ENCODE peak calls at places on chromosomes 13 and 19, in nine cellular contexts. C, Y, R, E, U, V, W, J and O are unnamed samples.

GRCh38 chr13:64369121-64369520 is 2861.0 kb downstream of the PCDH9 start:
- DNase-seq in C (no peak), Y (no peak), R (no peak), E (no peak), U (no peak), V (no peak), W (peak), J (no peak), O (peak)

GRCh38 chr13:77537302-77537919 is 1.9 kb downstream of the SCEL start:
- DNase-seq in C (no peak), Y (no peak), R (no peak), E (no peak), U (no peak), V (no peak), W (no peak), J (no peak), O (no peak)

GRCh38 chr19:1421958-1422305 is 14.5 kb downstream of the DAZAP1 start:
- DNase-seq in C (no peak), Y (no peak), R (no peak), E (no peak), U (peak), V (no peak), W (no peak), J (no peak), O (no peak)

GRCh38 chr19:33293255-33294057 is 8.9 kb downstream of the CEBPA start:
- DNase-seq in C (peak), Y (no peak), R (peak), E (peak), U (peak), V (peak), W (peak), J (no peak), O (peak)

GRCh38 chr19:8363803-8364771 is at the start of gene ANGPTL4:
- DNase-seq in C (peak), Y (peak), R (peak), E (peak), U (peak), V (peak), W (peak), J (peak), O (peak)

GRCh38 chr13:38202730-38203129 is 146.9 kb upstream of the UFM1 start:
- DNase-seq in C (no peak), Y (no peak), R (no peak), E (peak), U (no peak), V (no peak), W (peak), J (no peak), O (peak)

GRCh38 chr13:100497394-100497793 is 91.2 kb downstream of the GGACT start:
- DNase-seq in C (no peak), Y (no peak), R (no peak), E (no peak), U (no peak), V (peak), W (peak), J (no peak), O (peak)

GRCh38 chr13:67120872-67121531 is 109.1 kb downstream of the PCDH9 start:
- DNase-seq in C (no peak), Y (no peak), R (no peak), E (peak), U (no peak), V (no peak), W (no peak), J (no peak), O (peak)

GRCh38 chr13:46063292-46063691 is 10.7 kb upstream of the ZC3H13 start:
- DNase-seq in C (no peak), Y (no peak), R (no peak), E (no peak), U (no peak), V (no peak), W (no peak), J (no peak), O (no peak)

GRCh38 chr13:46575321-46575721 is 22.4 kb downstream of the LRCH1 start:
- DNase-seq in C (no peak), Y (no peak), R (no peak), E (no peak), U (no peak), V (no peak), W (peak), J (no peak), O (peak)

GRCh38 chr19:36420961-36421748 is 2.7 kb upstream of the ZFP82 start:
- DNase-seq in C (no peak), Y (no peak), R (no peak), E (peak), U (peak), V (peak), W (peak), J (peak), O (peak)

GRCh38 chr13:62544928-62545327 is 1129.3 kb upstream of the PCDH20 start:
- DNase-seq in C (no peak), Y (no peak), R (no peak), E (no peak), U (no peak), V (no peak), W (no peak), J (no peak), O (peak)

GRCh38 chr13:91482427-91482826 is 84.0 kb downstream of the GPC5 start:
- DNase-seq in C (no peak), Y (no peak), R (no peak), E (no peak), U (no peak), V (peak), W (no peak), J (peak), O (peak)

GRCh38 chr19:49639401-49640112 is 386 bp downstream of the RRAS start:
- DNase-seq in C (peak), Y (no peak), R (no peak), E (no peak), U (no peak), V (no peak), W (no peak), J (peak), O (no peak)
- H3K4me3 ChIP-seq in C (peak), Y (peak), R (peak), E (peak), U (peak), V (peak), W (peak), J (peak), O (peak)

GRCh38 chr13:94661396-94661795 is 50.9 kb downstream of the SOX21 start:
- DNase-seq in C (no peak), Y (no peak), R (no peak), E (no peak), U (no peak), V (no peak), W (no peak), J (peak), O (no peak)

GRCh38 chr13:94662274-94662945 is 49.9 kb downstream of the SOX21 start:
- DNase-seq in C (no peak), Y (no peak), R (no peak), E (no peak), U (no peak), V (no peak), W (no peak), J (no peak), O (no peak)

GRCh38 chr13:94657167-94657566 is 55.2 kb downstream of the SOX21 start:
- DNase-seq in C (no peak), Y (no peak), R (no peak), E (peak), U (no peak), V (peak), W (peak), J (no peak), O (peak)

GRCh38 chr13:94658926-94659649 is 53.3 kb downstream of the SOX21 start:
- DNase-seq in C (no peak), Y (no peak), R (no peak), E (peak), U (no peak), V (no peak), W (no peak), J (no peak), O (peak)

DNA sequence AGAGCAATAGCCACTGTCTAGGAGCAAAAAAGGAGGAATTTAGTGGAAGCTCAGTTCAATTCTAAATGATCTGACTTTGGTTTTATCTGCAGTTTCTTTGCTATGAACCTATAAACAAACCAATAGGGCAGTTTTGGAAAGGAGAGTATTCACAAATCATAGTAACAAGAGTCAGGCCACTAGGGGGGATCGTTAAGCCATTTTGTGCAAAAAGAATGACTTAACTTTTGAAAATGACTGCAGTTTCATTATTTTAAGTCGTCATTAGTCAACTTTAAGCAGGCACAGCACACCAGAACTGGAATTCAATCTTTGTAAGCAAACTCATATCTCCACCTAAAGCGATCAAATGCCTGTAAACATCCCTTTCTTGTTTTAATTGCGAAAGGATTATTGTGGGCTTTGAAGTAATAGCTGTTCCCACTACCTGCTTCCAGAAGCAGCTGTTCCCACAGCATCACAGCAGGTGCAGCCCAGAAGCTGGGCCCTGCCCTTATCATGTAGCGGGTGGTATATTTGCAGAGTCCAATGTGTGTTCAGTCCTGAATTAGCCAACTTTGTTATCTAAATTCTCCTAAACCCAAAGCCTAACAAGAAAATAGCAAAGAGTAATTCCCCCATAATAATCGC is 51.5 kb downstream of the SOX21 start:
- DNase-seq in C (no peak), Y (no peak), R (no peak), E (no peak), U (no peak), V (peak), W (peak), J (peak), O (peak)
- TF ChIP-seq CTCF in C (no peak), Y (no peak), R (no peak), E (peak), U (no peak), V (peak), W (peak), J (peak), O (peak)

GRCh38 chr13:22880756-22881701 is 299.8 kb upstream of the SGCG start:
- DNase-seq in C (no peak), Y (no peak), R (no peak), E (no peak), U (no peak), V (no peak), W (no peak), J (no peak), O (no peak)
- H3K4me3 ChIP-seq in C (no peak), Y (no peak), R (no peak), E (no peak), U (no peak), V (no peak), W (no peak), J (no peak), O (no peak)

DNA sequence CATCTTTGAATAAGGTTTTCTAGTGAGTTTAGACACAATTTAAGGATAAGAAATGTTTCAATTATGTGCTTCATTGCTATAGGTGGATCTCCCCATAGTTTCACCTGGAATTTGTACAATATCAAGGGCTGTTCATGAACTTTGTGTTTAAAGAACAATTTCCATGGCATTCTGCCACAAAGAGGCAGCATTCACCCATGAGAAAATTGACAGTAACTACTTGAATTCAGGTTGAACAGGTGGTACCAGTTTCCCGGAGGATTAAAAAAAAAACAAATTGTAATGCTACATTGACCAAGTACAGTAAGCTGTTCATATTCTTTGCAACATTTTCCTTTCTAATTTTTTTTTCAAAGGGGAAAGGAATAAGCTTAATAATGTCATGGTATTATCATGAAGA is 9.1 kb downstream of the SLITRK5 start:
- DNase-seq in C (no peak), Y (no peak), R (no peak), E (no peak), U (no peak), V (no peak), W (no peak), J (no peak), O (no peak)
- TF ChIP-seq CTCF in C (no peak), Y (no peak), R (no peak), E (no peak), U (no peak), V (no peak), W (no peak), J (peak), O (no peak)

DNA sequence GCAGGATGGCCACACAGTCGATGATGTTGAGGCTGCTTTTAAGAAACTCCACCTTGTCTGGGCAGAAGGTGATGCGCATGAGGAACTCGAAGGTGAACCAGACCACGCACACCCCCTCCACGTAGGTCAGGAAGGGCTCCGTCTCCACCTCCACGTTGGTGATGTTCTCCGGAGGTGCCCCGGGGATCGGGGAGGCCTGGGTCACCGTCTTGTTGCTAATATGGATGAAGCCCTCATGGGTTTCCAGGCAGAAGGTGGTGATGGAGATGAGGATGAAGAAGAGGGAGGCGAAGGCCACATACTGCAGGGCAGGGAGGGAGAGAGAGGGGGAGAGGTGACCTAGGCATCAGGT is 5.4 kb downstream of the KCNC3 start:
- DNase-seq in C (no peak), Y (no peak), R (no peak), E (no peak), U (no peak), V (no peak), W (no peak), J (no peak), O (no peak)
- H3K4me3 ChIP-seq in C (no peak), Y (no peak), R (no peak), E (no peak), U (no peak), V (no peak), W (no peak), J (no peak), O (no peak)